ENCODE peak calls at places on chromosomes 4 and X, in nine cellular contexts. One of them, this sample, is unnamed.

GRCh38 chr4:15551740-15552446 is 82.2 kb downstream of the CC2D2A start:
- DNase-seq in GM06990: no peak
- DNase-seq in A673: no peak
- DNase-seq in thoracic aorta: no peak
- DNase-seq in body of pancreas: no peak
- DNase-seq in upper lobe of right lung: no peak
- DNase-seq in CD4-positive, alpha-beta T cell: no peak
- DNase-seq in CD8-positive, alpha-beta memory T cell: no peak
- DNase-seq in SK-N-SH: no peak
- DNase-seq in this sample: no peak

GRCh38 chr4:183903021-183903760 is 1.9 kb upstream of the STOX2 start:
- DNase-seq in thoracic aorta: no peak
- DNase-seq in A673: no peak
- DNase-seq in CD8-positive, alpha-beta memory T cell: no peak
- DNase-seq in upper lobe of right lung: no peak
- DNase-seq in GM06990: no peak
- DNase-seq in SK-N-SH: no peak
- DNase-seq in body of pancreas: no peak
- DNase-seq in CD4-positive, alpha-beta T cell: no peak
- DNase-seq in this sample: no peak

GRCh38 chrX:154494715-154495114 is 4.3 kb upstream of the SLC10A3 start:
- DNase-seq in CD8-positive, alpha-beta memory T cell: no peak
- DNase-seq in A673: no peak
- DNase-seq in body of pancreas: no peak
- DNase-seq in GM06990: no peak
- DNase-seq in thoracic aorta: no peak
- DNase-seq in SK-N-SH: no peak
- DNase-seq in CD4-positive, alpha-beta T cell: no peak
- DNase-seq in upper lobe of right lung: no peak
- DNase-seq in this sample: no peak

GRCh38 chrX:29257516-29257915 is 670.3 kb downstream of the IL1RAPL1 start:
- DNase-seq in CD8-positive, alpha-beta memory T cell: no peak
- DNase-seq in body of pancreas: no peak
- DNase-seq in thoracic aorta: no peak
- DNase-seq in A673: peak; percentile 72
- DNase-seq in CD4-positive, alpha-beta T cell: no peak
- DNase-seq in GM06990: no peak
- DNase-seq in upper lobe of right lung: no peak
- DNase-seq in SK-N-SH: no peak
- DNase-seq in this sample: no peak

GRCh38 chr4:36133658-36134057 is 110.7 kb downstream of the ARAP2 start:
- DNase-seq in GM06990: no peak
- DNase-seq in body of pancreas: no peak
- DNase-seq in thoracic aorta: no peak
- DNase-seq in CD4-positive, alpha-beta T cell: no peak
- DNase-seq in A673: no peak
- DNase-seq in upper lobe of right lung: no peak
- DNase-seq in CD8-positive, alpha-beta memory T cell: no peak
- DNase-seq in SK-N-SH: no peak
- DNase-seq in this sample: no peak

GRCh38 chrX:119391279-119391678 is 7.9 kb upstream of the SLC25A43 start:
- DNase-seq in CD4-positive, alpha-beta T cell: no peak
- DNase-seq in GM06990: no peak
- DNase-seq in SK-N-SH: peak; percentile 26
- DNase-seq in thoracic aorta: no peak
- DNase-seq in upper lobe of right lung: no peak
- DNase-seq in body of pancreas: peak; percentile 32
- DNase-seq in CD8-positive, alpha-beta memory T cell: no peak
- DNase-seq in A673: peak; percentile 12
- DNase-seq in this sample: no peak

GRCh38 chr4:149964001-149964400 is 114.2 kb upstream of the DCLK2 start:
- DNase-seq in CD8-positive, alpha-beta memory T cell: no peak
- DNase-seq in CD4-positive, alpha-beta T cell: no peak
- DNase-seq in GM06990: no peak
- DNase-seq in SK-N-SH: no peak
- DNase-seq in body of pancreas: no peak
- DNase-seq in upper lobe of right lung: no peak
- DNase-seq in thoracic aorta: no peak
- DNase-seq in A673: no peak
- DNase-seq in this sample: no peak

GRCh38 chr4:128830906-128831525 is 21.5 kb downstream of the JADE1 start:
- DNase-seq in GM06990: no peak
- DNase-seq in CD4-positive, alpha-beta T cell: no peak
- DNase-seq in body of pancreas: no peak
- DNase-seq in thoracic aorta: no peak
- DNase-seq in SK-N-SH: no peak
- DNase-seq in A673: no peak
- DNase-seq in CD8-positive, alpha-beta memory T cell: no peak
- DNase-seq in upper lobe of right lung: no peak
- DNase-seq in this sample: no peak

DNA sequence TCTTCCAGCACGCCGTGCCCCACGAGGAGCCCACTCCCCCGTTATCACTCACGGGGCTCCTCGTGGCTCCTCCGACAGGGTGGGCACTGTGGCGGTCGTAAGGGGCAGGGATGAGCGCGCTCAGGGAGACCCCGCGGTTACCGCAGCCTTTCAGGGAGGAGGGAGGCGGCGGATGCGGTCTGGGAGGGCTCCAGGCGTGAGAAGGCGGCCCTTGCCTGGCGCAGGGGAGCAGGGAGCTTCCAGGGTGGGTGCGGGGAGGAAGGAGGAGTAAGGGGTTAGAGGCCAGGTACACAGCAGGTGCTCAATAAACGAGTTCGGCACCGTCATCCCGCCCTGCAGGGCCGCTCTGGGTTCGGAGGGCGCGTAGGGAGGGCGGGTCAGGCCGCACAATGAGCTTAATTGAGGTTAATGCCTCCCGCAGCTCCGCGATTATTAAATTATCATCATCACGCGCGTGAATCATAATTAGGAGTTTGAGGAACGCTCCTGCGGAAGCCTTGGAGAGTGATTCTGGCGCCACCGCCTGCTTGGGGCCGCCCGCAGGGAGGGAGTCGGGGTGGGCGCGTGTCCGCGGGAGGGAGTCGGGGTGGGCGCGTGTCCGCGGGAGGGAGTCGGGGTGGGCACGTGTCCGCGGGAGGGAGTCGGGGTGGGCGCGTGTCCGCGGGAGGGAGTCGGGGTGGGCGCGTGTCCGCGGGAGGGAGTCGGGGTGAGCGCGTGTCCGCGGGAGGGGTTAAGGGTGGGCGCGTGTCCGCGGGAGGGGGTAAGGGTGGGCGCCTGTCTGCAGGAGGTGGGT is 7.6 kb upstream of the NKX1-1 start:
- DNase-seq in body of pancreas: no peak
- DNase-seq in CD4-positive, alpha-beta T cell: no peak
- DNase-seq in A673: no peak
- DNase-seq in CD8-positive, alpha-beta memory T cell: no peak
- DNase-seq in GM06990: no peak
- DNase-seq in SK-N-SH: peak; percentile 34
- DNase-seq in thoracic aorta: no peak
- DNase-seq in upper lobe of right lung: peak; percentile 56
- DNase-seq in this sample: no peak
- H3K27me3 ChIP-seq in body of pancreas: peaks cover 35% of the 10 kb centered on the region
- H3K27me3 ChIP-seq in CD4-positive, alpha-beta T cell: peaks cover 71% of the 10 kb centered on the region
- H3K27me3 ChIP-seq in A673: peaks cover 91% of the 10 kb centered on the region
- H3K27me3 ChIP-seq in CD8-positive, alpha-beta memory T cell: peaks cover 11% of the 10 kb centered on the region
- H3K27me3 ChIP-seq in GM06990: no peaks in the 10 kb centered on the region
- H3K27me3 ChIP-seq in SK-N-SH: peaks cover 84% of the 10 kb centered on the region
- H3K27me3 ChIP-seq in thoracic aorta: peaks cover 6% of the 10 kb centered on the region
- H3K27me3 ChIP-seq in upper lobe of right lung: peaks cover 75% of the 10 kb centered on the region
- H3K27me3 ChIP-seq in this sample: no peaks in the 10 kb centered on the region

GRCh38 chrX:131059231-131059630 is 1.1 kb downstream of the ARHGAP36 start:
- DNase-seq in upper lobe of right lung: no peak
- DNase-seq in thoracic aorta: no peak
- DNase-seq in A673: no peak
- DNase-seq in SK-N-SH: no peak
- DNase-seq in body of pancreas: no peak
- DNase-seq in CD8-positive, alpha-beta memory T cell: no peak
- DNase-seq in GM06990: no peak
- DNase-seq in CD4-positive, alpha-beta T cell: no peak
- DNase-seq in this sample: no peak

GRCh38 chrX:131053076-131053475 is 5.1 kb upstream of the ARHGAP36 start:
- DNase-seq in thoracic aorta: no peak
- DNase-seq in body of pancreas: no peak
- DNase-seq in upper lobe of right lung: no peak
- DNase-seq in CD4-positive, alpha-beta T cell: no peak
- DNase-seq in GM06990: no peak
- DNase-seq in CD8-positive, alpha-beta memory T cell: no peak
- DNase-seq in A673: no peak
- DNase-seq in SK-N-SH: no peak
- DNase-seq in this sample: no peak

GRCh38 chrX:131060147-131060546 is 2.0 kb downstream of the ARHGAP36 start:
- DNase-seq in CD8-positive, alpha-beta memory T cell: no peak
- DNase-seq in upper lobe of right lung: no peak
- DNase-seq in SK-N-SH: no peak
- DNase-seq in body of pancreas: no peak
- DNase-seq in thoracic aorta: no peak
- DNase-seq in GM06990: no peak
- DNase-seq in CD4-positive, alpha-beta T cell: no peak
- DNase-seq in A673: no peak
- DNase-seq in this sample: no peak

GRCh38 chrX:131057706-131058105 is 440 bp upstream of the ARHGAP36 start:
- DNase-seq in upper lobe of right lung: no peak
- DNase-seq in CD4-positive, alpha-beta T cell: no peak
- DNase-seq in CD8-positive, alpha-beta memory T cell: no peak
- DNase-seq in SK-N-SH: no peak
- DNase-seq in body of pancreas: no peak
- DNase-seq in thoracic aorta: no peak
- DNase-seq in GM06990: no peak
- DNase-seq in A673: no peak
- DNase-seq in this sample: no peak

DNA sequence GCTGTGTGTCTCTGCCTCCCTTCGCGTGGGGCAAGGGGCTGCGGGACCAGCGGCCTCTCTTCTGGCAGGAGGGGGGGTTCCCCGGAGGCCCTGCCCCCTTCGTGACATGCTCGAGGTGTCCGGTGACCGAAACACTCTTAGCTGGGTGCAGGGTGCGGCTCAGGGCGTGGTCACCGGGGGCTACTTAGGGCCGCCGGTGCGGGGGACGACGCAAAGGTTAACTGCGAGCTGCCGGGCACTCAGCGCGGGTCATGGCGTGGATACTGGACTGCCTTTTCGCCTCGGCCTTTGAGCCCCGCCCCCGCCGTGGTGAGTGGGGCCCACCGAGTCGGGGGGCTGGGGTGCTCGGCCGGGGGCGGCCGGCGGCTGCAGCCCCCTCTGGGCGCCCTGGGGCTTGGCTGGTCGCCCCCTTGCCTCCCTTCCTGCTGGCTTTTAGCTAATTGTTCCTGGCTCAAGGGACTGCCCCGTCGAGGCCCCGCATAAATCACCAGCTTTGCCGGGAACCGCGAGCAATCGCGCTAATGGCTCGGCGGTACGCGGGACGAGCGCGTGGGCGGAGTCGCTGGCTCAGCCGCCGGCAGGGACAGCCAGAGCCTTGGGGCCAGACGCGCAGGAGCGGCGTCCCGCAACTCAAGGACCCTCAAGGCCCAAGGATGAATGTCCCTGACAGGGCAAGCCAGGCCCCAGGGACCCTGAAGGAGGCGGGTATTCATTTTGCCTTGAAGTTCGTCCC is at the start of gene ARHGAP36:
- DNase-seq in CD8-positive, alpha-beta memory T cell: no peak
- DNase-seq in GM06990: no peak
- DNase-seq in A673: no peak
- DNase-seq in body of pancreas: no peak
- DNase-seq in CD4-positive, alpha-beta T cell: no peak
- DNase-seq in SK-N-SH: no peak
- DNase-seq in thoracic aorta: no peak
- DNase-seq in upper lobe of right lung: no peak
- DNase-seq in this sample: no peak
- H3K27me3 ChIP-seq in CD8-positive, alpha-beta memory T cell: no peaks in the 10 kb centered on the region
- H3K27me3 ChIP-seq in GM06990: no peaks in the 10 kb centered on the region
- H3K27me3 ChIP-seq in A673: peaks cover 18% of the 10 kb centered on the region
- H3K27me3 ChIP-seq in body of pancreas: no peaks in the 10 kb centered on the region
- H3K27me3 ChIP-seq in CD4-positive, alpha-beta T cell: peaks cover 38% of the 10 kb centered on the region
- H3K27me3 ChIP-seq in SK-N-SH: no peaks in the 10 kb centered on the region
- H3K27me3 ChIP-seq in thoracic aorta: no peaks in the 10 kb centered on the region
- H3K27me3 ChIP-seq in upper lobe of right lung: peaks cover 6% of the 10 kb centered on the region
- H3K27me3 ChIP-seq in this sample: no peaks in the 10 kb centered on the region

GRCh38 chrX:39453847-39454645 is 643.7 kb downstream of the BCOR start:
- DNase-seq in A673: no peak
- DNase-seq in SK-N-SH: no peak
- DNase-seq in body of pancreas: no peak
- DNase-seq in upper lobe of right lung: no peak
- DNase-seq in CD4-positive, alpha-beta T cell: no peak
- DNase-seq in CD8-positive, alpha-beta memory T cell: no peak
- DNase-seq in GM06990: no peak
- DNase-seq in thoracic aorta: no peak
- DNase-seq in this sample: no peak

GRCh38 chrX:39459204-39459603 is 638.6 kb downstream of the BCOR start:
- DNase-seq in SK-N-SH: no peak
- DNase-seq in CD8-positive, alpha-beta memory T cell: no peak
- DNase-seq in thoracic aorta: no peak
- DNase-seq in upper lobe of right lung: no peak
- DNase-seq in GM06990: no peak
- DNase-seq in CD4-positive, alpha-beta T cell: no peak
- DNase-seq in A673: no peak
- DNase-seq in body of pancreas: no peak
- DNase-seq in this sample: no peak

GRCh38 chrX:39460491-39460890 is 637.3 kb downstream of the BCOR start:
- DNase-seq in body of pancreas: no peak
- DNase-seq in CD8-positive, alpha-beta memory T cell: no peak
- DNase-seq in CD4-positive, alpha-beta T cell: no peak
- DNase-seq in A673: no peak
- DNase-seq in thoracic aorta: no peak
- DNase-seq in GM06990: no peak
- DNase-seq in upper lobe of right lung: no peak
- DNase-seq in SK-N-SH: no peak
- DNase-seq in this sample: no peak

GRCh38 chrX:39456894-39457600 is 640.7 kb downstream of the BCOR start:
- DNase-seq in CD8-positive, alpha-beta memory T cell: no peak
- DNase-seq in body of pancreas: no peak
- DNase-seq in GM06990: no peak
- DNase-seq in upper lobe of right lung: no peak
- DNase-seq in thoracic aorta: no peak
- DNase-seq in SK-N-SH: no peak
- DNase-seq in CD4-positive, alpha-beta T cell: no peak
- DNase-seq in A673: no peak
- DNase-seq in this sample: no peak

GRCh38 chrX:39458779-39459178 is 639.0 kb downstream of the BCOR start:
- DNase-seq in CD4-positive, alpha-beta T cell: no peak
- DNase-seq in A673: no peak
- DNase-seq in upper lobe of right lung: no peak
- DNase-seq in SK-N-SH: no peak
- DNase-seq in CD8-positive, alpha-beta memory T cell: no peak
- DNase-seq in body of pancreas: no peak
- DNase-seq in GM06990: no peak
- DNase-seq in thoracic aorta: no peak
- DNase-seq in this sample: no peak
- H3K27me3 ChIP-seq in CD4-positive, alpha-beta T cell: no peaks in the 10 kb centered on the region
- H3K27me3 ChIP-seq in A673: no peaks in the 10 kb centered on the region
- H3K27me3 ChIP-seq in upper lobe of right lung: no peaks in the 10 kb centered on the region
- H3K27me3 ChIP-seq in SK-N-SH: no peaks in the 10 kb centered on the region
- H3K27me3 ChIP-seq in CD8-positive, alpha-beta memory T cell: no peaks in the 10 kb centered on the region
- H3K27me3 ChIP-seq in body of pancreas: no peaks in the 10 kb centered on the region
- H3K27me3 ChIP-seq in GM06990: no peaks in the 10 kb centered on the region
- H3K27me3 ChIP-seq in thoracic aorta: no peaks in the 10 kb centered on the region
- H3K27me3 ChIP-seq in this sample: no peaks in the 10 kb centered on the region

DNA sequence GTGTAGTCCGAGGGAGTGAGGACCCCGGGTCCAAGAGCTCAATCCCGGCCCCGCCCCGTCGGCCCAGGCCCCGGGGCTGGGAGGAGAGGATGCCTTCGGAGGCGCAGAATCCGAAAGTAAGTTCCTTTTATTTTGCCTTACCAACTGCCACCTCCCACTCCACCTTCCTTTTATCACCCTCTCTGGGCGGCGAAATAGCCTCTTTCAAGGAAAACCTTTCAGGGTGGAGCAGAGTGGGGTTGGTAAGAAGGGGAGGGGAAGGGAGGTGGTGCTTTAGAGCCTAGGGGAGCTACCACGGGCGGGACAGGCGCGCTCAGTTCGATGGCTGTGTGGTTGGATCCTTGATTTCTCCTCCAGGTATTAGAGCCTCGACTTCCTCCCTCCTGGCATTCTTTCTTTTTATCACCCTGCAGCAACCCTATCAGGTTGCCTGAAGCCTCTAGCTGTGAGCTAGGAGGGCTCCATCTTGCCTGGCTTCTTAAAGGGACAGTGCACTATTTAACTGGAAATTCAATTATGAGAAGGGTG is 191.2 kb downstream of the RRAGB start:
- DNase-seq in upper lobe of right lung: peak; percentile 30
- DNase-seq in A673: no peak
- DNase-seq in CD8-positive, alpha-beta memory T cell: peak; percentile 10
- DNase-seq in CD4-positive, alpha-beta T cell: no peak
- DNase-seq in body of pancreas: no peak
- DNase-seq in GM06990: peak; percentile 39
- DNase-seq in thoracic aorta: no peak
- DNase-seq in SK-N-SH: no peak
- DNase-seq in this sample: peak; percentile 2
- H3K27me3 ChIP-seq in upper lobe of right lung: no peaks in the 10 kb centered on the region
- H3K27me3 ChIP-seq in A673: no peaks in the 10 kb centered on the region
- H3K27me3 ChIP-seq in CD8-positive, alpha-beta memory T cell: no peaks in the 10 kb centered on the region
- H3K27me3 ChIP-seq in CD4-positive, alpha-beta T cell: no peaks in the 10 kb centered on the region
- H3K27me3 ChIP-seq in body of pancreas: no peaks in the 10 kb centered on the region
- H3K27me3 ChIP-seq in GM06990: no peaks in the 10 kb centered on the region
- H3K27me3 ChIP-seq in thoracic aorta: no peaks in the 10 kb centered on the region
- H3K27me3 ChIP-seq in SK-N-SH: no peaks in the 10 kb centered on the region
- H3K27me3 ChIP-seq in this sample: no peaks in the 10 kb centered on the region